ENCODE peak calls at places on chromosomes 16 and 17, in seven cellular contexts. Y is mesenchymal stem cell, C is IMR-90, S is neuronal stem cell, V is H9, R is mesendoderm, P is H1. O is an unnamed sample.

GRCh38 chr16:12257926-12258561 is 281.5 kb downstream of the SNX29 start:
- DNase-seq in Y (no peak), C (no peak), S (no peak), V (peak), R (peak), P (no peak), O (peak)

GRCh38 chr17:1588781-1589585 is 26.4 kb upstream of the PITPNA start:
- DNase-seq in Y (peak), C (no peak), S (no peak), V (peak), R (no peak), P (no peak), O (peak)

GRCh38 chr17:60165976-60166375 is 16.2 kb downstream of the CA4 start:
- DNase-seq in Y (no peak), C (no peak), S (no peak), V (no peak), R (peak), P (no peak), O (no peak)

GRCh38 chr17:38341035-38341721 is 2.6 kb downstream of the GPR179 start:
- DNase-seq in Y (peak), C (no peak), S (no peak), V (peak), R (peak), P (no peak), O (no peak)

GRCh38 chr16:68800257-68800875 is 43.0 kb upstream of the TANGO6 start:
- DNase-seq in Y (peak), C (peak), S (peak), V (peak), R (peak), P (peak), O (peak)

GRCh38 chr16:17271687-17272086 is 199.1 kb downstream of the XYLT1 start:
- DNase-seq in Y (no peak), C (peak), S (no peak), V (no peak), R (no peak), P (no peak), O (no peak)

GRCh38 chr16:11716330-11716729 is 26.3 kb downstream of the TXNDC11 start:
- DNase-seq in Y (no peak), C (no peak), S (no peak), V (no peak), R (no peak), P (no peak), O (no peak)

GRCh38 chr16:26952411-26952810 is 114.3 kb upstream of the C16orf82 start:
- DNase-seq in Y (no peak), C (no peak), S (no peak), V (peak), R (peak), P (no peak), O (no peak)

GRCh38 chr17:61185385-61185784 is 214.3 kb upstream of the TBX2 start:
- DNase-seq in Y (no peak), C (no peak), S (no peak), V (no peak), R (no peak), P (no peak), O (no peak)

GRCh38 chr17:5730373-5730772 is 146.1 kb upstream of the NLRP1 start:
- DNase-seq in Y (no peak), C (no peak), S (no peak), V (no peak), R (no peak), P (no peak), O (no peak)

GRCh38 chr16:67926181-67926742 is 5.4 kb downstream of the CTRL start:
- DNase-seq in Y (no peak), C (peak), S (no peak), V (no peak), R (peak), P (no peak), O (no peak)

GRCh38 chr17:1312261-1312870 is 32.9 kb downstream of the TRARG1 start:
- DNase-seq in Y (peak), C (no peak), S (peak), V (peak), R (peak), P (peak), O (no peak)

GRCh38 chr16:55562936-55563335 is 3.5 kb upstream of the CAPNS2 start:
- DNase-seq in Y (no peak), C (peak), S (no peak), V (no peak), R (no peak), P (no peak), O (no peak)

GRCh38 chr16:23575834-23576233 is 18.3 kb downstream of the UBFD1 start:
- DNase-seq in Y (no peak), C (peak), S (no peak), V (no peak), R (peak), P (no peak), O (no peak)

GRCh38 chr16:72620853-72621252 is 427.1 kb downstream of the ZFHX3 start:
- DNase-seq in Y (no peak), C (no peak), S (no peak), V (no peak), R (no peak), P (no peak), O (no peak)

GRCh38 chr17:77451271-77451893 is 310.6 kb downstream of the SEC14L1 start:
- DNase-seq in Y (peak), C (peak), S (peak), V (peak), R (peak), P (peak), O (no peak)

GRCh38 chr17:48907713-48908046 is 527 bp upstream of the UBE2Z start:
- DNase-seq in Y (peak), C (peak), S (no peak), V (no peak), R (peak), P (no peak), O (no peak)

GRCh38 chr17:65231662-65232335 is 94.6 kb downstream of the RGS9 start:
- DNase-seq in Y (peak), C (peak), S (peak), V (peak), R (peak), P (peak), O (peak)

DNA sequence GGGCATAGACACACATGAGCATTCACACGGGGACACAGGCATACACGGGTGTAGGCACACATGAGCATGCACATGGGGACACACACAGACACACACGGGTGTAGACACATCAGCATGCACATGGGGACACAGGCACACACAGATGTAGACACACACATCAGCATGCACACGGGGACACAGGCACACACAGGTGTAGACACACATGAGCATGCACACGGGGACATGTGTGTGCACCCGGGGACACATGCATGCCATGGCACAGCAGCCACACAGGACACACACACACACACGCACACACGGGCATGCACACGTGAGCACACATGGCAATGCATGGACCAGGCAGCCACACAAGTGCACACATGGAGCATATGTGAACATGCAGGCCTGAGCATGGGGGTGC is 5.2 kb upstream of the DCXR start:
- DNase-seq in Y (no peak), C (no peak), S (no peak), V (no peak), R (no peak), P (no peak), O (no peak)
- H2BK120ac ChIP-seq in Y (no peak), C (no peak), S (no peak), V (no peak), R (no peak), P (no peak), O (no peak)

DNA sequence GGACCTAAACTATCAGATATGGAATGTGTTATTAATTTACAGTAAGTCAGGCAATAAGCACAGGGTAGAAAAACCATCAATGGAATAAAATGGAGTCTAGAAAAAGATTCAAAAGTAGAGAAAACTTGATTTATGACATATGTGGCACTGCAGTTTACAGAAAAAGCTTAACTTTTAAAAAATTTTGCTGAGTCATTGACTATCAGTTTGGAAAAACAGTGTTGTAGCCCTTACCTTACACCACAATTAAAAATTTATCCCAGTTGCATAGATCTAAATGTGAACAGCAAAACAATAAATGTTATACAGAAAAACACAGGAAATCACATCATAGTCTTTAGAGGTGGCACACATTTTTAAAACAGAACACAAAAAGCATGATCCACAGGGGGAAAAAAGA is 108.5 kb downstream of the USP22 start:
- DNase-seq in Y (no peak), C (no peak), S (no peak), V (no peak), R (no peak), P (no peak), O (no peak)
- H3K4ac ChIP-seq in Y (no peak), C (no peak), S (no peak), V (no peak), R (no peak), P (no peak), O (no peak)

GRCh38 chr17:82734987-82735866 is at the start of gene FN3K:
- DNase-seq in Y (peak), C (peak), S (peak), V (peak), R (peak), P (peak), O (peak)

GRCh38 chr17:82740906-82741759 is 5.7 kb downstream of the FN3K start:
- DNase-seq in Y (no peak), C (no peak), S (no peak), V (no peak), R (peak), P (no peak), O (peak)

GRCh38 chr17:82732118-82732743 is 3.2 kb upstream of the FN3K start:
- DNase-seq in Y (no peak), C (no peak), S (no peak), V (no peak), R (no peak), P (no peak), O (no peak)

GRCh38 chr17:82737981-82738877 is 2.8 kb downstream of the FN3K start:
- DNase-seq in Y (no peak), C (peak), S (no peak), V (no peak), R (no peak), P (no peak), O (no peak)

DNA sequence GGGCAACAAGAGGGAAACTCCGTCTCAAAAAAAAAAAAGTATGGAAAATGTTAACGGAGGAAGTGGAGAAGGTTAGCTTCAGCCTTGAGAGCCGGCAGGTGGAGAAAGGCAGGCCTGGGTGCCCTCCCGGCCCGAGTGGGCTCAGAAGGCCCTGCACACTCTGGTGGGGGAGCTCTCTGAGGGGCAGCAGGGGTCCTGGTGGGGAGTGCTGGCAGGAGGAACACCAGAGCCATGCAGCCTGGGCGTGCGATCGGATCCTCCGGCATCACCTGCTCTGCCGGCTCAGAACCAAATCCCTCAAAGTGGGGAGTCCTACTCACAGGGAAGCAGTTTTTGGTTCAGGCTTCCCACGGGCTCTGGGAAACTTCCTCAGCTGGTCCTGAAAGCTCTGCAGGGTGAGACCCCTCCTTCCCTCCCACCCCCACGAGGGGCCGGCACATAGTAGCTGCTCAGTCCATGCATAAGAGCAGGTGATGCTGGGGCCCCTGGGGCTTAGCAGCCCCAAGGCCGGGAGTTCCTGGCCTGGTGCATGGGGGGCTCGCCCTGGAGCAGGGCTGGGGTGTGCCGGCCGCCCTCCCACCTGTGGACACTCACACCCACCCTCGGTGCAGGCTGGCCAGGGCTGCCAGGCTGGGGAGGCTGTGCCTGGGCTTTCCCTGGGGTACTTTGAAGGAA is 1.2 kb downstream of the FN3K start:
- DNase-seq in Y (no peak), C (no peak), S (no peak), V (no peak), R (no peak), P (no peak), O (no peak)
- H2BK120ac ChIP-seq in Y (no peak), C (no peak), S (no peak), V (no peak), R (no peak), P (no peak), O (no peak)

GRCh38 chr17:8939496-8940334 is 25.8 kb downstream of the PIK3R5 start:
- DNase-seq in Y (no peak), C (no peak), S (no peak), V (peak), R (no peak), P (no peak), O (no peak)

GRCh38 chr17:8941520-8941919 is 24.0 kb downstream of the PIK3R5 start:
- DNase-seq in Y (no peak), C (no peak), S (no peak), V (peak), R (no peak), P (no peak), O (no peak)

GRCh38 chr17:8940866-8941471 is 24.5 kb downstream of the PIK3R5 start:
- DNase-seq in Y (no peak), C (no peak), S (no peak), V (peak), R (no peak), P (no peak), O (no peak)

GRCh38 chr17:8944083-8944482 is 21.4 kb downstream of the PIK3R5 start:
- DNase-seq in Y (no peak), C (no peak), S (no peak), V (no peak), R (no peak), P (no peak), O (no peak)

DNA sequence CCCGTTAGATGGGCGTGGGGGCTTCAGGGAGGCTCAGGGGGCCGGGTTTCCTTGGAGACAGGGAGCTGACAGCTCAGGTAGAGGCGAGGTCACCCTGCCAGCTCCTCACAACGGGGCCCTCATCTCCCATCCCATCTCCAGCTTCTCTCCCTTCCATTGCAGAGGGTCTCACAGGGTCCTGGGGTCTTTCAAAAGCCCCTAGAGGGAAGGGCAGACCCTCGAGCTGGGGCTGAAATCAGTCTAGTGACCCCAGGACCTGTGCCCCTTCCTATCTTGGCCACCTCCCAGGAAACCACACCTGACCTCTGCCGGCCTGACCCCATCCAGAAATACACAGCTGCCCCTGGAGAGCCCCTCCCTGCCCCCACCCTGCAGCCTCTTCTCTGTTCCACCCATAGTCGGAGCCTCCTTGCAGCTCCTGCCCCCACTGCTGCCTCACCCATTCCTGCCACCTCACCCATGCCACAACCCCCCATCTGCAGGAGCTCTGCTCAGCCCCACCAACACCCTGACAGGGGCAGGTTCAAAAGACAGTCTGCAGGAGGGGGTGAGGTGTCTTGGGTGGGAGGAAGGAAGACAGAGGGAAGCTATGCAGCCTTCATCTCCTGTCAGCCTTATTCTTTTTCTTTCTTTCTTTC is 23.4 kb downstream of the PIK3R5 start:
- DNase-seq in Y (no peak), C (no peak), S (no peak), V (peak), R (no peak), P (no peak), O (no peak)
- H3K4ac ChIP-seq in Y (no peak), C (no peak), S (no peak), V (no peak), R (no peak), P (no peak), O (no peak)

GRCh38 chr17:3857261-3858105 is 11.4 kb upstream of the NCBP3 start:
- DNase-seq in Y (no peak), C (no peak), S (no peak), V (no peak), R (no peak), P (no peak), O (no peak)
- H2BK120ac ChIP-seq in Y (no peak), C (no peak), S (no peak), V (no peak), R (no peak), P (no peak), O (no peak)

GRCh38 chr17:57946798-57947358 is 8.3 kb downstream of the CUEDC1 start:
- DNase-seq in Y (peak), C (peak), S (no peak), V (no peak), R (no peak), P (no peak), O (peak)

GRCh38 chr17:57947369-57947768 is 7.8 kb downstream of the CUEDC1 start:
- DNase-seq in Y (no peak), C (no peak), S (no peak), V (no peak), R (no peak), P (no peak), O (no peak)

GRCh38 chr17:57948555-57949420 is 6.4 kb downstream of the CUEDC1 start:
- DNase-seq in Y (peak), C (peak), S (no peak), V (no peak), R (peak), P (no peak), O (peak)

GRCh38 chr17:57948169-57948554 is 7.0 kb downstream of the CUEDC1 start:
- DNase-seq in Y (peak), C (no peak), S (no peak), V (no peak), R (no peak), P (no peak), O (no peak)

GRCh38 chr17:57949649-57950048 is 5.6 kb downstream of the CUEDC1 start:
- DNase-seq in Y (no peak), C (no peak), S (no peak), V (no peak), R (no peak), P (no peak), O (no peak)
- H3K4ac ChIP-seq in Y (no peak), C (peak), S (no peak), V (no peak), R (peak), P (no peak), O (peak)

DNA sequence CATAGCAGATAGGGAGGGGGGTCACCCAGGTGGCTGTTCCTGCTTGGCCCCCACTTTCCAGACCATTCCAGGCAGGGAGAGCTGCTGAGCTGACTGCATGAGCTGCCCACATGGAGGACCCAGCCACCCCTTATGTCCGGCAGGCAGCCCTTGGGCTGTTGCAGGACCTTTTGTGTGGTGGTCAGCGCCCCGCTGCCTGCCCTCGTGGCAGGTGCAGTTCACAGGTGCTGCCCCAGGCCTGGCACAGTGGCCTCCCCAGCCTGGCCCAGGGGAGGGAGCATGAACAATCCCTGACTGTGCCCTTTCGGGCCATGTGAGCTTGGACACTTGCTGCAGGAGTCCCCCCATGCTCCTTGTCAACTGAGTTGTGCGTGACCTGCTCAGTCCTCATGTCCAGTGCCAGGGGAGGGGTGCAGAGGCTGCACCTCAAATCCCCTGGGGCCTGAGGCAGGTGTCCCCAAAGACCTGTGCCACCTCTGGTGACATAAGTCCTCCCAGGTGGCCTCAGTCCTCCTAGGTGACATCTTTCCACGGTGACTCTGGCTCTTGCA is 8.6 kb downstream of the TBC1D26 start:
- DNase-seq in Y (no peak), C (no peak), S (no peak), V (no peak), R (no peak), P (no peak), O (no peak)
- H2BK120ac ChIP-seq in Y (no peak), C (no peak), S (no peak), V (no peak), R (no peak), P (no peak), O (no peak)

DNA sequence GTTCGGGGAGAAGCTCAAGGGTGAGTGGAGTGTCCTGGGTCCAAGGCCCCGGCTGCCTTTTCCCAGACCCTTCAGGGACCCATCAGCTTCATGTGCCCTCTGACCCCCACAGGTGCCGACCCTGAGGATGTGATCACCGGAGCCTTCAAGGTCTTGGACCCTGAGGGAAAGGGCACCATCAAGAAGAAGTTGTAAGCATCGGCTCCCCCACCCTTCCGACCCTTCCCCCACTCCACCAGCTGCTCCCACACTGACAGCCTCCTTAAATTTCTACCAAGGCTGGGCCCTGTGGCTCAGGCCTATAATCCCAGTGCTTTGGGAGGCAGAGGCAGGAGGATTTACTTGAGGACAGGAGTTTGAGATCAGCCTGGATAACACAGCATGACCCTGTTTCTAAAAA is 1.9 kb downstream of the MYL11 start:
- DNase-seq in Y (no peak), C (no peak), S (no peak), V (no peak), R (no peak), P (no peak), O (no peak)
- H3K4ac ChIP-seq in Y (peak), C (no peak), S (no peak), V (no peak), R (no peak), P (no peak), O (no peak)